ENCODE peak calls at places on chromosomes 1 and 21, in six cellular contexts. Q is upper lobe of right lung, N is ovary, B is left ventricle myocardium inferior, E is endodermal cell, Z is kidney. R is an unnamed sample.

GRCh38 chr1:51729824-51730284 is 113.0 kb downstream of the OSBPL9 start:
- DNase-seq in Q (no peak), N (no peak), B (no peak), E (no peak), Z (no peak), R (no peak)

GRCh38 chr1:211935448-211935970 is 99.8 kb downstream of the INTS7 start:
- DNase-seq in Q (no peak), N (no peak), B (no peak), E (no peak), Z (no peak), R (no peak)

GRCh38 chr1:236753554-236753953 is 41.5 kb upstream of the MTR start:
- DNase-seq in Q (no peak), N (no peak), B (no peak), E (peak; percentile 79), Z (no peak), R (no peak)

GRCh38 chr1:114062646-114063045 is 83.4 kb downstream of the OLFML3 start:
- DNase-seq in Q (no peak), N (no peak), B (no peak), E (no peak), Z (no peak), R (no peak)

GRCh38 chr21:45494135-45494850 is 47.9 kb downstream of the SLC19A1 start:
- DNase-seq in Q (no peak), N (no peak), B (no peak), E (no peak), Z (peak; percentile 69), R (no peak)

GRCh38 chr21:31873275-31873695 is 465 bp downstream of the HUNK start:
- DNase-seq in Q (peak; percentile 70), N (no peak), B (no peak), E (peak; percentile 78), Z (peak; percentile 77), R (peak; percentile 53)

GRCh38 chr1:44602675-44603610 is 71.3 kb downstream of the TMEM53 start:
- DNase-seq in Q (no peak), N (no peak), B (no peak), E (no peak), Z (no peak), R (no peak)

GRCh38 chr1:182170941-182171461 is 109.5 kb upstream of the ZNF648 start:
- DNase-seq in Q (no peak), N (no peak), B (no peak), E (no peak), Z (no peak), R (no peak)

GRCh38 chr21:43187715-43188114 is 18.9 kb downstream of the CRYAA start:
- DNase-seq in Q (no peak), N (no peak), B (no peak), E (peak; percentile 6), Z (no peak), R (no peak)

GRCh38 chr1:230864441-230864840 is 3.9 kb downstream of the C1orf198 start:
- DNase-seq in Q (no peak), N (no peak), B (no peak), E (no peak), Z (no peak), R (no peak)

DNA sequence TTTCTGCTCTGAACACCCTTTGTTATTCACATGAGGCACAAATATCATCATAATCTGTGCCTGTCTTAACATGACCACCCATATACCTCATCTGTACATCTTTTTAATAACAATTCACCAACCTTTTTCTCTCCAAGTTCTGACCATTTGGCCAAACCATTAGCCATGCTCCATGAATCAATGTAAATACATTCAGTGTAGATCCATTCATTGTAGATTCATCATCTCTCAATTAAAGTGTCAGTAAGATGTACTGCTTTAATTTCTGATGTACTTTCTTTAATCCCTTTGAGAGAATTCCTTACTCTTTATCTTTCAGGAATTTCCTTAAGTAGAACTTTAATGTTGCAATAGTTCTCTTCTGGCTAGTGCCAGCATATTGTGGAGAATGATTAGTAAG is 126.2 kb upstream of the LRRC7 start:
- DNase-seq in Q (no peak), N (no peak), B (no peak), E (no peak), Z (no peak), R (no peak)
- H3K9me3 ChIP-seq in Q (no peaks in the 10 kb centered on the region), N (no peaks in the 10 kb centered on the region), B (no peaks in the 10 kb centered on the region), E (no peaks in the 10 kb centered on the region), Z (no peaks in the 10 kb centered on the region), R (no peaks in the 10 kb centered on the region)

GRCh38 chr1:161008857-161009554 is 11.9 kb downstream of the F11R start:
- DNase-seq in Q (no peak), N (no peak), B (no peak), E (no peak), Z (no peak), R (no peak)

GRCh38 chr1:161013591-161014513 is 7.1 kb downstream of the F11R start:
- DNase-seq in Q (peak; percentile 93), N (peak; percentile 80), B (peak; percentile 78), E (peak; percentile 70), Z (peak; percentile 94), R (no peak)

GRCh38 chr1:161012420-161012819 is 8.5 kb downstream of the F11R start:
- DNase-seq in Q (no peak), N (no peak), B (no peak), E (no peak), Z (no peak), R (no peak)

GRCh38 chr1:161009602-161010211 is 11.2 kb downstream of the F11R start:
- DNase-seq in Q (peak; percentile 50), N (no peak), B (no peak), E (no peak), Z (no peak), R (no peak)

GRCh38 chr1:161013104-161013590 is 7.8 kb downstream of the F11R start:
- DNase-seq in Q (peak; percentile 37), N (no peak), B (no peak), E (no peak), Z (no peak), R (peak; percentile 56)
- H3K4me1 ChIP-seq in Q (peaks cover 63% of the 10 kb centered on the region), N (peaks cover 8% of the 10 kb centered on the region), B (peaks cover 34% of the 10 kb centered on the region), E (peaks cover 10% of the 10 kb centered on the region), Z (peaks cover 31% of the 10 kb centered on the region), R (peaks cover 16% of the 10 kb centered on the region)

GRCh38 chr1:169118227-169118626 is 11.7 kb downstream of the ATP1B1 start:
- DNase-seq in Q (no peak), N (no peak), B (no peak), E (no peak), Z (no peak), R (no peak)
- H3K36me3 ChIP-seq in Q (peaks cover 9% of the 10 kb centered on the region), N (no peaks in the 10 kb centered on the region), B (peaks cover 21% of the 10 kb centered on the region), E (peaks cover 50% of the 10 kb centered on the region), Z (peaks cover 84% of the 10 kb centered on the region), R (peaks cover 48% of the 10 kb centered on the region)

GRCh38 chr21:44398499-44398898 is 45.1 kb downstream of the TRPM2 start:
- DNase-seq in Q (no peak), N (no peak), B (no peak), E (no peak), Z (no peak), R (no peak)
- H3K9me3 ChIP-seq in Q (no peaks in the 10 kb centered on the region), N (no peaks in the 10 kb centered on the region), B (peaks cover 3% of the 10 kb centered on the region), E (peaks cover 2% of the 10 kb centered on the region), Z (no peaks in the 10 kb centered on the region), R (peaks cover 2% of the 10 kb centered on the region)

DNA sequence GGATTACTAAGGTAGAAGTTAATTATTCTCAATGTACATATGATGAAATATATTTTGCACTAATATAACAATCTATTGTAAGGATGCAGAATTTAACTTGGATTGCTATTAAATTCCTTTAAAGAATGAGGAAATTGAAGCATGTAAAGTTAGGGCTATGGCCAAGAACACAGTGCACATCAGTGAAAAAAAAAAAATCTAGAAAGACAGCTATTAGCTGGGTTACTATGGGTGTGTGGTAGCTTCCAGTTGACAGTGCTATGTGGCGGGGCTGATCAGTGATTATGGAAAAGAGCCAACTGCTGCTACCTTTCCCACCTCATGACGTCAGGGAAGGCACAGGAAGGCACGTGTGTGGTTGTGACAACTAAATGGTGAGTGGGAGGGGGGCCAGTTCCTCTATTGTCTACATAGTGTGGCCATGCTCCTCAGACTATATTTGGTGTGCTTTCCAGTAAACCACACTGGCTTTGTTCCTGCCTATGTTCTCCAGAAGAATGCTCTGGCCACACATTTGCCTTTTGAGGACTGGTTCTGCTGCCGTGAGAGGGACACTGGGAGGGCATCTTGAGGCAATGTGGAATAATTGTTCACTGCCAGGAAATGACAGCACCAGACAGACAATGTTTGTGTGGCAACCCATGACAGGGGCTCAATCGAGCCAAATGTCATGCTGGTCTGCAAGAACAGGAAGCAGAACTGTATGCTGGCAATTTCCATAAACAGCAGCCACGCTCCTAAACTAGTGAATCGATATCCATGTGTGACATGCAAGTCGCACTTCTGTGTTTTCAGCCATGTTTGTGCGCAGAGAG is 2.9 kb upstream of the SDE2 start:
- DNase-seq in Q (peak; percentile 74), N (no peak), B (peak; percentile 40), E (no peak), Z (peak; percentile 75), R (peak; percentile 71)
- H3K4me1 ChIP-seq in Q (peaks cover 49% of the 10 kb centered on the region), N (peaks cover 2% of the 10 kb centered on the region), B (peaks cover 61% of the 10 kb centered on the region), E (peaks cover 16% of the 10 kb centered on the region), Z (peaks cover 3% of the 10 kb centered on the region), R (peaks cover 38% of the 10 kb centered on the region)

DNA sequence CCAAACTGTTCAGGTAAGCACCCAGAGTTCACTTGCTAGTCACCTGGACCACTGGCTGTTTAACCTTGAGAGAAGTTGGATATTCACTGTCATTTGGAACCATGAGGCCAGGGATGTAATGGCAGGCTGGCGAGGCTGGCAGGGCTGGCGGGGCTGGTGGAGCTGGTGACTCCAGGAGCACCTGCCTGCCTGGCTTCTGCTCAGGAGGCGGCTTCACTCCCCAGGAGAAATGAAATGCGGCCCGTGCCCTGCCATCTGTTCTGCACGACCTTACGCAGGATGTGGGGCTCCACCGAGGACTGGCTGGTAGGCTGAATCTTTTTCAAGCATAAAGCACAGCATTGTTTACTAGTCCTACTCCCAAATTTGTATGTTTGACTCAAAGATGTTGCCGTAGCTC is 22.7 kb upstream of the MX1 start:
- DNase-seq in Q (no peak), N (no peak), B (no peak), E (no peak), Z (no peak), R (no peak)
- H3K36me3 ChIP-seq in Q (peaks cover 4% of the 10 kb centered on the region), N (no peaks in the 10 kb centered on the region), B (peaks cover 67% of the 10 kb centered on the region), E (no peaks in the 10 kb centered on the region), Z (no peaks in the 10 kb centered on the region), R (no peaks in the 10 kb centered on the region)

DNA sequence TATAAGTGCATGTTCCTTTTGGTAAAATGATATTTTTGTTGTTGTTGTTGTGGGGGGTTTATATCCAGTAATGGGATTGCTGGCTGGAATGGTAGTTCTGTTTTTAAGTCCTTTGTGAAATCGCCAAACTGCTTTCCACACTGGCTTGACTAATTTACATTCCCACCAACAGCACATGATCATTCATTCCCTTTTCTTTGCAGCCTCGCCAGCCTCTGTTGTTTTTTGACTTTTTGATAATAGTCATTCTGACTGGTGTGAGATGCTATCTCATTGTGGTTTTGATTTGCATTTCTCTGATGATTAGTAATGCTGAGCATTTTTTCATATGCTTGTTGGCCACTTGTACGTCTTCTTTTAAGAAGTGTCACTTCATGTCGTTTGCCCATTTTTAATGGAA is 188.5 kb upstream of the CHRM3 start:
- DNase-seq in Q (no peak), N (no peak), B (no peak), E (no peak), Z (no peak), R (no peak)
- H3K9me3 ChIP-seq in Q (no peaks in the 10 kb centered on the region), N (no peaks in the 10 kb centered on the region), B (peaks cover 17% of the 10 kb centered on the region), E (peaks cover 11% of the 10 kb centered on the region), Z (no peaks in the 10 kb centered on the region), R (peaks cover 11% of the 10 kb centered on the region)

R was measured in SJSA1.